ENCODE peak calls at places on chromosomes 4 and X, in five cellular contexts. P, N, J, I and Y are unnamed samples.

GRCh38 chr4:7978489-7978888 is 38.8 kb upstream of the AFAP1 start:
- DNase-seq in P (no peak), I (no peak), J (peak), N (no peak), Y (no peak)

GRCh38 chr4:40516651-40517050 is 113.0 kb downstream of the RBM47 start:
- DNase-seq in N (no peak), J (no peak), P (no peak), I (no peak), Y (no peak)

GRCh38 chr4:139559095-139559490 is 3.1 kb upstream of the SETD7 start:
- DNase-seq in J (no peak), P (no peak), N (no peak), I (no peak), Y (no peak)

GRCh38 chrX:3256868-3257267 is 89.6 kb downstream of the MXRA5 start:
- DNase-seq in N (no peak), J (no peak), P (no peak), I (no peak), Y (no peak)

GRCh38 chr4:75995727-75996126 is 5.0 kb upstream of the SDAD1 start:
- DNase-seq in J (peak), P (no peak), N (no peak), I (peak), Y (no peak)

GRCh38 chr4:48180234-48180633 is 46.2 kb upstream of the TXK start:
- DNase-seq in J (no peak), I (no peak), P (no peak), N (no peak), Y (no peak)

GRCh38 chr4:163548481-163549243 is 54.2 kb downstream of the TMA16 start:
- DNase-seq in I (no peak), J (no peak), P (no peak), N (no peak), Y (no peak)

GRCh38 chr4:37453361-37454262 is 209.1 kb downstream of the NWD2 start:
- DNase-seq in P (peak), I (no peak), N (no peak), J (no peak), Y (peak)

GRCh38 chr4:155569960-155570515 is 96.6 kb upstream of the GUCY1A1 start:
- DNase-seq in P (no peak), N (no peak), J (no peak), I (no peak), Y (no peak)

GRCh38 chr4:84938316-84938715 is 28.2 kb downstream of the WDFY3 start:
- DNase-seq in P (no peak), J (no peak), I (no peak), N (no peak), Y (no peak)

GRCh38 chr4:189988892-189989431 is 38.1 kb downstream of the FRG2 start:
- DNase-seq in I (no peak), P (no peak), J (no peak), N (no peak), Y (no peak)

GRCh38 chr4:94458682-94459081 is 6.9 kb downstream of the PDLIM5 start:
- DNase-seq in I (no peak), P (no peak), N (no peak), J (no peak), Y (no peak)

GRCh38 chr4:104591505-104591904 is 96.8 kb upstream of the CXXC4 start:
- DNase-seq in I (no peak), N (peak), J (no peak), P (no peak), Y (no peak)

GRCh38 chr4:79255793-79256192 is 70.1 kb downstream of the NAA11 start:
- DNase-seq in I (no peak), J (no peak), P (no peak), N (no peak), Y (no peak)

GRCh38 chr4:161949941-161950725 is 213.7 kb downstream of the FSTL5 start:
- DNase-seq in N (no peak), P (no peak), I (no peak), J (no peak), Y (no peak)

GRCh38 chrX:73262991-73263390 is 48.3 kb upstream of the NAP1L2 start:
- DNase-seq in P (no peak), I (no peak), N (no peak), J (peak), Y (no peak)

GRCh38 chrX:39427492-39428289 is 626.4 kb downstream of the MID1IP1 start:
- DNase-seq in J (no peak), P (no peak), I (no peak), N (no peak), Y (no peak)

GRCh38 chr4:173332021-173332487 is 2.1 kb downstream of the HMGB2 start:
- DNase-seq in I (no peak), J (no peak), P (no peak), N (no peak), Y (no peak)

GRCh38 chr4:108885211-108885610 is 122.4 kb upstream of the ETNPPL start:
- DNase-seq in P (no peak), J (no peak), N (no peak), I (no peak), Y (no peak)

GRCh38 chrX:81489987-81490386 is 288.1 kb downstream of the SH3BGRL start:
- DNase-seq in I (no peak), P (no peak), N (no peak), J (no peak), Y (no peak)

GRCh38 chr4:112287258-112287873 is 1.7 kb upstream of the TIFA start:
- DNase-seq in N (no peak), I (no peak), P (no peak), J (no peak), Y (no peak)

GRCh38 chrX:21993265-21993664 is 38.9 kb upstream of the PHEX start:
- DNase-seq in J (no peak), I (no peak), N (no peak), P (peak), Y (no peak)

GRCh38 chr4:29970626-29971025 is 749.5 kb upstream of the PCDH7 start:
- DNase-seq in P (no peak), N (no peak), I (no peak), J (peak), Y (no peak)

GRCh38 chr4:124727331-124727730 is 14.8 kb upstream of the ANKRD50 start:
- DNase-seq in P (no peak), J (no peak), N (no peak), I (no peak), Y (no peak)

GRCh38 chr4:95256108-95256835 is 292.5 kb downstream of the UNC5C start:
- DNase-seq in N (no peak), J (no peak), I (no peak), P (no peak), Y (no peak)

GRCh38 chr4:147103403-147103946 is 157.8 kb upstream of the TTC29 start:
- DNase-seq in P (no peak), J (no peak), I (no peak), N (no peak), Y (peak)

GRCh38 chr4:148444296-148445070 is 2.3 kb upstream of the NR3C2 start:
- DNase-seq in J (no peak), N (no peak), I (no peak), P (peak), Y (peak)

GRCh38 chrX:107775000-107775733 is 420 bp downstream of the TSC22D3 start:
- DNase-seq in I (no peak), P (no peak), J (no peak), N (no peak), Y (no peak)

GRCh38 chrX:120299928-120300327 is 11.3 kb downstream of the TMEM255A start:
- DNase-seq in N (no peak), J (no peak), I (no peak), P (no peak), Y (no peak)

GRCh38 chrX:49172280-49172780 is 632 bp downstream of the PLP2 start:
- DNase-seq in P (peak), J (no peak), I (no peak), N (no peak), Y (peak)

GRCh38 chrX:135437867-135438733 is 16.4 kb downstream of the SMIM10L2A start:
- DNase-seq in J (no peak), P (peak), I (no peak), N (no peak), Y (no peak)

GRCh38 chr4:127509155-127509554 is 123.6 kb upstream of the INTU start:
- DNase-seq in P (no peak), J (no peak), I (no peak), N (no peak), Y (no peak)

GRCh38 chrX:153948002-153948466 is 3.6 kb upstream of the RENBP start:
- DNase-seq in N (no peak), J (no peak), P (no peak), I (no peak), Y (no peak)

GRCh38 chrX:118049713-118050112 is 66.9 kb downstream of the KLHL13 start:
- DNase-seq in J (no peak), I (no peak), N (no peak), P (no peak), Y (no peak)

GRCh38 chrX:55056820-55057690 is 17.8 kb upstream of the PAGE2B start:
- DNase-seq in N (no peak), J (no peak), P (no peak), I (no peak), Y (no peak)

GRCh38 chr4:185134176-185134869 is 8.7 kb upstream of the SLC25A4 start:
- DNase-seq in P (no peak), I (no peak), N (no peak), J (peak), Y (no peak)

GRCh38 chr4:157521916-157522315 is 301.4 kb downstream of the GRIA2 start:
- DNase-seq in N (no peak), P (no peak), I (no peak), J (no peak), Y (no peak)

GRCh38 chr4:46123872-46124755 is at the start of gene GABRG1:
- DNase-seq in P (no peak), N (peak), I (no peak), J (no peak), Y (no peak)

GRCh38 chrX:45540181-45540580 is 339.5 kb upstream of the DIPK2B start:
- DNase-seq in J (no peak), P (no peak), N (no peak), I (no peak), Y (no peak)

DNA sequence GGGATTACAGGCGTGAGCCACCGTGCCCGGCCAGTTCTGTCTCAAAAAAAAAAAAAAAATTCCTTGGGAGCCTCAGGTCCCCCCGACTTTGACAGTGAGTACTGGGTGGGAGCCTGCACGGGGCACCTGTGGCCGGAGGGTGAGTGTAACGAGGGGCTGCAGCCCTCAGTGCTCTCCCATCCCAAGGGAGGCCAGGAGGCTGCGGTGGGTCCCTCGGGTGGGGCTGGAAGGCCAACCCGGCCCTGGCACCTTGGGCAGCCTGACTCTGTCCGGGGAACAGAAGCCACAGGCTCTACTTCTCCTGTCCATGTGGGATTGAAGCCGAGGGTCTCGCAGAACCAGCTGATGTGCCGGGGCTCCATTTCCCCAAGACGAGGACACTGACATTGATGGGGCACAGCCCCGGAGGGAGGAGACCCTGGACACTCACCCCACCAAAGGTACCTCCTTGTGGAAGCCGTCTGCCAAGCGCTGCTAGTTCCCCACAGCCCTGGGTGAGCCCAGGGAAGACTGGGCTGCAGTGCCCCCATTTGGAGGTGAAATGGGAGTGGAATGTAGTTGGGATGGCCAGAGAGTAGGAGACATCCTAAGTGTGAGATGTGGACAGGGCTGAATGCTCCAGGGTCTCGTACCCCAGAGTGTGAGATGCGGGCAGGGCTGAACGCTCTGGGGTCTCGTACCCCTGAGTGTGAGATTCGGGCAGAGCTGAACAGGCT is 2.3 kb upstream of the SLC26A1 start:
- DNase-seq in N (no peak), J (no peak), P (no peak), I (no peak), Y (no peak)
- TF ChIP-seq POLR2AphosphoS5 in N (no peak), J (no peak), P (no peak), I (no peak), Y (no peak)

DNA sequence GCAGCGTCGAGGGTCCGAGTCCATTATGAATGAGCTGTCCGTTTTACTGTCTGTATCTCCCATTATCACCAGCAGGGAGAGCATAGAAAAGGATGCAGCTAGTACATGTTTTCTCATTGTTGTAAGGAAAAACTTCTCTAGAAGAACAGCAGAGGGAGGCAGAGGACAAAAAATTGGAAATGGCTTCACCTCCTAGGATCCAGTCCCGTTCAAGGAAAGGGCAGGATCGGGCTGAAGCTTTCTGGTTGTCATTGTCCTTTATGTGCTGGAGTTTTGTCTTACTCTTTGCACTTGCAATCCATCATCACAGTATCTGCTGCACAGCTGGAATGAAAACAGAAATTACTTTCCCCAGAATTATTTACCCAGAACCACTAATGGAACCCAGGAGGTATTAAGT is 14.7 kb downstream of the NDP start:
- DNase-seq in P (no peak), J (peak), I (no peak), N (no peak), Y (no peak)
- TF ChIP-seq CTCF in P (peak), J (peak), I (peak), N (no peak), Y (peak)

GRCh38 chr4:114057746-114058145 is 78.3 kb upstream of the ARSJ start:
- DNase-seq in J (peak), P (no peak), I (no peak), N (no peak), Y (no peak)
- TF ChIP-seq POLR2AphosphoS5 in J (no peak), P (no peak), I (no peak), N (no peak), Y (no peak)

GRCh38 chr4:13093170-13093569 is 391.0 kb downstream of the RAB28 start:
- DNase-seq in J (no peak), P (no peak), I (no peak), N (no peak), Y (no peak)

GRCh38 chr4:13087041-13087440 is 397.1 kb downstream of the RAB28 start:
- DNase-seq in I (no peak), N (no peak), P (no peak), J (no peak), Y (no peak)

GRCh38 chr4:13092702-13093101 is 391.4 kb downstream of the RAB28 start:
- DNase-seq in J (no peak), P (no peak), I (no peak), N (no peak), Y (no peak)

GRCh38 chr4:13089659-13089998 is 394.5 kb downstream of the RAB28 start:
- DNase-seq in P (no peak), N (no peak), J (no peak), I (no peak), Y (no peak)

GRCh38 chr4:13088726-13089658 is 395.1 kb downstream of the RAB28 start:
- DNase-seq in P (no peak), I (no peak), J (no peak), N (no peak), Y (no peak)
- TF ChIP-seq CTCF in P (no peak), I (no peak), J (no peak), N (no peak), Y (no peak)

DNA sequence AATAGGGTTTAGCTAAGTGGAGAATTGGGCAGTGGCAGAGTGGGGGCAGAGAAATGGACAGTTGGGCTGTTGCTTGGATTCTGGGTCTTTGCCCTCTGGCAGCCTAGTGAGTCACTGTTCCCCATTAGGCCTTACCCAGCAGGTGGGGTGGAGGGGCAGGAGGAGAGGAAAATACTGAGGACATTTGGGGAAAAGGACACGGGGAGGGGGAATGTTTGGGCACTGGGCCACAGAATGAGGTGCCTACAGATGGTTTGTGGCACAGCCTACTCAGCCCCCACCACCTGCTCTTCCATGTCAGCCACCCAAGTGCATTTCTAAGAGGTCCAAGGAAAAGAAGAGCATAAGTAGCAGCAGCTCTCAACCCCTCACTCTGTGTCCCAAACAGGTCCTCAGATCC is 13.0 kb downstream of the SLC16A2 start:
- DNase-seq in I (no peak), N (no peak), P (no peak), J (no peak), Y (no peak)
- TF ChIP-seq POLR2AphosphoS5 in I (no peak), N (no peak), P (no peak), J (no peak), Y (no peak)

DNA sequence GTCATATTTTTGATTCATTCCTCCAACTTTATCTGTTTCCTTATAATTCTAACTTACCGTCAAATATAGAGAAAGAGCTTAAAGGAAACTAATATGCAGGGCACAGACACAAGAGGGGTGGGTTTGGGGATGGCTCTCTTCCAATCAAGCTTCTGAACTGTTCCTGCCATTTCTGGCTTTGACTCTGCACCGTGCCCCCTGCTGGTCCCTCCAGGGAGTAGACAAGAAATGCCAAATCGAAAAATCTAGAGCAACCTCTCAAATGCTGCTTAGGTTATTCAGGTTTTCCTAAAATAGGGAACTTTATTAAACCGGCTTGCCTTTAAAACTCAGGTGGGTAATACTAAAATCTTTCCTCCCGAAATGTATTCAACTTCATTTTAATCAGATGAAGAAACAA is 39.8 kb upstream of the VCX3A start:
- DNase-seq in N (peak), J (no peak), P (no peak), I (no peak), Y (no peak)
- TF ChIP-seq CTCF in N (peak), J (no peak), P (no peak), I (no peak), Y (no peak)

DNA sequence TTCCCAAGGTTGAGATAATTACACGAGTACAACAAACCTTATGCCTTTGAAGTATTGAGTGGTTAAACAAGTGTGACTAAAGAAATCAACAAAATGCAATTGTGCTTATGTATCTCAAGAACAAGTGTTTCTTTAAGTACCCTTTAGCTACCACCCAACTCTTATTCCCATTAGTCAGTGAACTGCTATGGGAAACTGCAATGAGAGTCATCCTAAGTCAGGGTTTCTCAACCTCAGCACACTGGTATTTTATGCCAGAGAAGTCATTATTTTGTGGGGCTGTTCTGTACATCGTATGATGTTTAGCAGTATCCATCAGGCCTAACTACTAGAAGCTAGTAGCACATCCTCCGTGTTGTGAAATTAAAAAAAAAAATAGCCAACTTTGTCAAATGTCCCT is 549.1 kb upstream of the BOD1L1 start:
- DNase-seq in P (no peak), N (no peak), J (no peak), I (no peak), Y (no peak)
- TF ChIP-seq POLR2AphosphoS5 in P (no peak), N (no peak), J (no peak), I (no peak), Y (no peak)

GRCh38 chr4:74534121-74534520 is 89.2 kb downstream of the AREG start:
- DNase-seq in N (no peak), J (no peak), P (no peak), I (no peak), Y (no peak)

GRCh38 chr4:74534936-74535335 is 90.0 kb downstream of the AREG start:
- DNase-seq in J (no peak), I (no peak), P (no peak), N (no peak), Y (no peak)

GRCh38 chr4:74535471-74535870 is 90.5 kb downstream of the AREG start:
- DNase-seq in J (no peak), P (no peak), I (no peak), N (no peak), Y (no peak)

GRCh38 chr4:74529284-74530041 is 84.5 kb downstream of the AREG start:
- DNase-seq in J (no peak), P (no peak), I (no peak), N (no peak), Y (no peak)

GRCh38 chr4:74531952-74532794 is 87.2 kb downstream of the AREG start:
- DNase-seq in J (peak), N (peak), I (no peak), P (no peak), Y (no peak)
- TF ChIP-seq CTCF in J (peak), N (no peak), I (no peak), P (peak), Y (peak)